ENCODE peak calls at places on chromosomes 13 and 19, in five cellular contexts. U, B, T, R and V are unnamed samples.

GRCh38 chr13:112176746-112177119 is 109.8 kb downstream of the SOX1 start:
- DNase-seq in B (no peak), U (no peak), R (no peak), T (no peak), V (no peak)

GRCh38 chr13:63024458-63024857 is 1608.8 kb upstream of the PCDH20 start:
- DNase-seq in T (no peak), U (no peak), B (no peak), R (no peak), V (no peak)

GRCh38 chr13:50589139-50589538 is 254.4 kb downstream of the DLEU7 start:
- DNase-seq in T (peak; percentile 72), B (no peak), R (no peak), U (no peak), V (no peak)

GRCh38 chr13:48908381-48909087 is 67.2 kb upstream of the FNDC3A start:
- DNase-seq in B (no peak), T (peak; percentile 26), R (no peak), U (no peak), V (no peak)

GRCh38 chr13:98652721-98653470 is 76.0 kb upstream of the STK24 start:
- DNase-seq in T (no peak), U (no peak), B (no peak), R (no peak), V (no peak)

GRCh38 chr19:3621689-3622088 is 4.9 kb downstream of the CACTIN start:
- DNase-seq in T (no peak), U (no peak), B (no peak), R (no peak), V (no peak)

GRCh38 chr13:33615436-33615835 is 202.5 kb upstream of the RFC3 start:
- DNase-seq in R (no peak), U (no peak), B (no peak), T (no peak), V (no peak)

GRCh38 chr19:41785653-41786052 is 10.7 kb upstream of the CEACAM3 start:
- DNase-seq in U (no peak), R (no peak), B (no peak), T (peak; percentile 80), V (peak; percentile 63)

GRCh38 chr19:14031719-14032480 is at the start of gene IL27RA:
- DNase-seq in U (peak; percentile 91), B (peak; percentile 31), T (peak; percentile 51), R (peak; percentile 76), V (peak; percentile 83)

GRCh38 chr19:13098291-13099072 is 4.2 kb downstream of the LYL1 start:
- DNase-seq in B (peak; percentile 65), T (peak; percentile 77), U (no peak), R (no peak), V (no peak)

GRCh38 chr13:40764587-40765403 is 6.2 kb downstream of the MRPS31 start:
- DNase-seq in U (no peak), T (no peak), R (no peak), B (no peak), V (no peak)

GRCh38 chr13:51942189-51942588 is 69.1 kb downstream of the ATP7B start:
- DNase-seq in T (no peak), B (no peak), U (no peak), R (no peak), V (peak; percentile 30)

GRCh38 chr19:55173186-55173716 is 6.8 kb upstream of the DNAAF3 start:
- DNase-seq in B (no peak), U (no peak), T (no peak), R (no peak), V (no peak)
- H3K27ac ChIP-seq in B (no peak overlapping the region), U (no peak overlapping the region), T (no peak overlapping the region), R (peak overlapping the region; percentile 36), V (no peak overlapping the region)

DNA sequence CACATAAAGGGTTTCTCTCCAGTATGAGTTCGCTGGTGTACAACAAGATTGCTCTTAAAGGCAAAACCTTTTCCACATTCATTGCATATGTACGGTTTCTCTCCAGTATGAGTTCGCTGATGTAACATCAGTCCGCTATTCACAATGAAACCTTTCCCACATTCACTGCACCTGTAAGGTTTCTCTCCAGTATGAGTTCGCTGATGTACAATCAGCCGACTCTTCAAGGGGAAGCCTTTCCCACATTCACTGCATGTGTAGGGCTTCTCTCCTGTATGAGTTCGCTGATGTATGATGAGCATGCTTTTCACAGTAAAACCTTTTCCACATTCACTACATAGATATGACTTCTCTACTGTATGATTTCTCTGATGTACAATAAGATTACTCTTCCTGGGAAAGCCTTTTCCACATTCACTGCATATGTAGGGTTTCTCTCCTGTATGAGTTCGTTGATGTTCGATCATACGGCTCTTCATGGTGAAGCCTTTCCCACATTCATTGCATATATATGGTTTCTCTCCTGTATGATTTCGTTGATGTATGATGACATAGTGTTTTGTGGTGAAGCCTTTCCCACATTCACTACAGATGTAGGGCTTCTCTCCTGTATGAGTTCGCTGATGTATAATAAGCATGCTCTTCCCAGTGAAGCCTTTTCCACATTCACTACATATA is 6.0 kb upstream of the ZNF614 start:
- DNase-seq in B (no peak), R (no peak), U (no peak), T (peak; percentile 3), V (no peak)
- H3K9me3 ChIP-seq in B (peaks cover 9% of the 10 kb centered on the region), R (peaks cover 91% of the 10 kb centered on the region), U (peaks cover 96% of the 10 kb centered on the region), T (peaks cover 9% of the 10 kb centered on the region), V (peaks cover 92% of the 10 kb centered on the region)

DNA sequence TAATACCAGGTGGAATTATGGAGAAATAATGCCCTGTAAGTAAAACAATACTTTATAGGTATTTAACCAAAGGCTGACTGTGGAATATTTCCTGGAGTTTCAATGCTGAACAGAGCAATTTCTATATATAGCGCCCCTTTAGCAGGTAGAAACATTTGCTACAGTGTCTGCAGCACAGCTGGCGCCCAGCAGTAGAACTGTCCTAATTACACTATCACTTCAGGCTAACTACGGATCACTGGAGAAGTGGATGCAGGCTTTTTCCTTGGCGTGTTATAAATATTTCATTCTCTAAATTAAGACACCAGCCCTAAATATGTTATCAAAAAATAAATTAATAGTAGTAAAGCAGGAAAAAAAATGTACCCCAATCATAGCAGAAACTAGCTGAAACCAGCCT is 3.1 kb downstream of the SHISA2 start:
- DNase-seq in B (no peak), T (no peak), R (no peak), U (no peak), V (no peak)
- H3K27ac ChIP-seq in B (no peak overlapping the region), T (no peak overlapping the region), R (no peak overlapping the region), U (no peak overlapping the region), V (no peak overlapping the region)

GRCh38 chr19:37165635-37166034 is 6.9 kb downstream of the ZNF585A start:
- DNase-seq in T (no peak), U (no peak), R (no peak), B (no peak), V (no peak)

GRCh38 chr19:37160153-37160552 is 12.3 kb downstream of the ZNF585A start:
- DNase-seq in U (no peak), B (no peak), R (no peak), T (no peak), V (no peak)
- H3K9me3 ChIP-seq in U (peaks cover 100% of the 10 kb centered on the region), B (no peaks in the 10 kb centered on the region), R (peaks cover 100% of the 10 kb centered on the region), T (peaks cover 7% of the 10 kb centered on the region), V (peaks cover 86% of the 10 kb centered on the region)